ENCODE peak calls at places on chromosomes 1 and 21, in eight cellular contexts. S is cardiac muscle cell; A is fibroblast of lung; Q is CD8-positive, alpha-beta memory T cell; B is heart left ventricle; M is naive thymus-derived CD4-positive, alpha-beta T cell; D is prostate gland; N is left ventricle myocardium inferior. V is an unnamed sample. For H3K4me1, the result is how much of the 10 kb centered on the place peaks cover.

GRCh38 chr1:183635112-183635605 is 424 bp downstream of the ARPC5 start:
- DNase-seq in B (peak), Q (peak), N (peak), D (no peak), S (peak), A (peak), M (no peak), V (peak)

GRCh38 chr1:233500111-233500510 is 113.8 kb upstream of the KCNK1 start:
- DNase-seq in M (no peak), N (no peak), S (no peak), A (no peak), D (no peak), Q (no peak), B (no peak), V (no peak)

GRCh38 chr1:172719694-172720138 is 60.8 kb downstream of the FASLG start:
- DNase-seq in D (no peak), N (no peak), B (no peak), Q (no peak), A (peak), S (peak), M (peak), V (no peak)

GRCh38 chr1:202088216-202088615 is 34.5 kb upstream of the GPR37L1 start:
- DNase-seq in M (no peak), A (no peak), N (no peak), B (no peak), D (no peak), Q (no peak), S (no peak), V (no peak)

GRCh38 chr1:111234258-111234657 is 6.7 kb downstream of the CHI3L2 start:
- DNase-seq in D (no peak), Q (no peak), S (no peak), B (no peak), N (no peak), A (peak), M (no peak), V (no peak)

GRCh38 chr1:27928216-27928954 is 6.4 kb upstream of the SMPDL3B start:
- DNase-seq in S (no peak), D (no peak), N (no peak), M (no peak), B (no peak), A (peak), Q (no peak), V (no peak)

GRCh38 chr1:204480515-204480914 is 14.1 kb downstream of the PIK3C2B start:
- DNase-seq in A (no peak), D (no peak), N (no peak), S (no peak), M (no peak), B (no peak), Q (no peak), V (no peak)

GRCh38 chr1:4657920-4658585 is 3.6 kb downstream of the AJAP1 start:
- DNase-seq in N (no peak), S (no peak), A (no peak), M (no peak), D (no peak), Q (no peak), B (no peak), V (no peak)

GRCh38 chr1:14120895-14121294 is 420.9 kb downstream of the PRDM2 start:
- DNase-seq in S (no peak), B (no peak), A (no peak), M (no peak), Q (no peak), D (no peak), N (no peak), V (no peak)

GRCh38 chr1:243926803-243927245 is 76.8 kb upstream of the AKT3 start:
- DNase-seq in S (no peak), Q (no peak), D (no peak), N (no peak), M (no peak), B (no peak), A (peak), V (no peak)

GRCh38 chr21:44871576-44872265 is 1.8 kb downstream of the PTTG1IP start:
- DNase-seq in M (no peak), B (peak), S (peak), D (peak), A (peak), N (no peak), Q (no peak), V (no peak)

GRCh38 chr1:245086389-245086969 is 68.3 kb upstream of the KIF26B start:
- DNase-seq in D (no peak), N (no peak), B (no peak), Q (no peak), M (no peak), A (peak), S (no peak), V (no peak)

GRCh38 chr1:201104141-201104540 is 8.1 kb downstream of the CACNA1S start:
- DNase-seq in N (no peak), A (no peak), Q (no peak), M (no peak), D (no peak), S (no peak), B (no peak), V (no peak)

GRCh38 chr1:67393240-67393639 is 37.0 kb downstream of the SERBP1 start:
- DNase-seq in S (peak), D (peak), M (no peak), N (peak), B (peak), Q (no peak), A (peak), V (peak)

GRCh38 chr1:230348386-230349022 is 77.6 kb downstream of the PGBD5 start:
- DNase-seq in N (no peak), M (no peak), S (no peak), D (no peak), A (no peak), Q (no peak), B (no peak), V (peak)

GRCh38 chr1:101302831-101303511 is 66.2 kb downstream of the S1PR1 start:
- DNase-seq in Q (no peak), A (peak), S (no peak), N (no peak), D (no peak), M (no peak), B (no peak), V (no peak)

GRCh38 chr1:173253046-173253445 is 45.9 kb upstream of the TNFSF4 start:
- DNase-seq in A (peak), B (no peak), M (no peak), D (no peak), S (no peak), Q (no peak), N (no peak), V (no peak)

GRCh38 chr1:30744060-30744756 is 13.4 kb downstream of the LAPTM5 start:
- DNase-seq in D (no peak), A (no peak), M (no peak), S (no peak), B (no peak), N (no peak), Q (peak), V (no peak)
- H3K4me1 ChIP-seq in D (under half), A (under half), M (half or more), S (under half), B (under half), N (under half), Q (half or more), V (under half)

GRCh38 chr1:927741-928140 is 4.0 kb downstream of the SAMD11 start:
- DNase-seq in N (no peak), D (no peak), B (no peak), A (no peak), S (no peak), M (no peak), Q (no peak), V (no peak)

GRCh38 chr1:924619-925323 is 1.0 kb downstream of the SAMD11 start:
- DNase-seq in N (no peak), M (no peak), D (no peak), S (peak), B (no peak), A (peak), Q (no peak), V (peak)

GRCh38 chr1:927234-927633 is 3.5 kb downstream of the SAMD11 start:
- DNase-seq in N (no peak), D (no peak), Q (no peak), M (no peak), A (no peak), B (no peak), S (no peak), V (no peak)

GRCh38 chr1:923991-924618 is 382 bp downstream of the SAMD11 start:
- DNase-seq in M (no peak), S (peak), B (no peak), Q (no peak), D (no peak), A (no peak), N (no peak), V (no peak)

GRCh38 chr1:925532-926421 is 2.1 kb downstream of the SAMD11 start:
- DNase-seq in M (no peak), S (peak), D (no peak), Q (no peak), B (peak), N (no peak), A (peak), V (no peak)
- H3K4me3 ChIP-seq in M (no peak), S (peak), D (no peak), Q (no peak), B (peak), N (peak), A (no peak), V (no peak)

DNA sequence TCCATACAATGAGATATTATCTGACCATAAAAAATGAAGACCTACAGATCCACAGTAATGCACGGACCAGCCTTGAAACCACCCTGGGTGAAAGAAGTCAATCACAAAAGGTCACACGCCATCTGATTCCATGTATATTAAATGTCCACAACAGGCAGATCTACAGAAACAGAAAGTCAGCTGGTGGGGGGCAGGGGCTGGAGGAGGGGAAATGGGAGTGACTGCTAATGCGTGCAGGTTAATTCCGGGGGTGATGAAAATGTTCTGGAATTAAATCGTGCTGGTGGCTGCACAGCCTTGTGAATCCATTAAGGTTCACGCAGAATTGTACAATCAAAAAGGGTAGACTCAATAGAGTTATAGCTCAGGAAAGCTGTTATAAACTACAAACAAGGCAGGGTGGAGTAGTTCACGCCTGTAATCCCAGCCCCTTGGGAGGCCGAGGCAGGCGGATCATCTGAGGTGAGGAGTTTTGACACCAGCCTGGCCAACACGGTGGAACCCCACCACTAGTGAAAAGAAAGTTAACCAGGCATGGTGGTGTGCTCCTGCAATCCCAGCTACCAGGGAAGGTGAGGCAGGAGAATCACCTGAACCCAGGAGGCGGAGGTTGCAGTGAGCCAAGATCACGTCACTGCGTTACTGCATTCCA is 32.3 kb downstream of the ACOT7 start:
- DNase-seq in S (no peak), A (no peak), N (no peak), B (peak), D (no peak), M (no peak), Q (no peak), V (no peak)
- H3K27ac ChIP-seq in S (no peak), A (no peak), N (no peak), B (no peak), D (no peak), M (no peak), Q (no peak), V (no peak)

GRCh38 chr1:203402609-203403337 is 51.9 kb upstream of the FMOD start:
- DNase-seq in B (no peak), Q (no peak), S (no peak), A (peak), N (no peak), D (no peak), M (no peak), V (peak)

GRCh38 chr1:203405703-203406430 is 54.9 kb upstream of the FMOD start:
- DNase-seq in S (no peak), N (no peak), B (no peak), M (no peak), Q (no peak), D (no peak), A (no peak), V (no peak)

GRCh38 chr1:203404546-203404945 is 53.6 kb upstream of the FMOD start:
- DNase-seq in S (no peak), M (no peak), A (no peak), Q (no peak), N (no peak), D (no peak), B (no peak), V (no peak)

GRCh38 chr1:203401151-203401550 is 50.2 kb upstream of the FMOD start:
- DNase-seq in Q (no peak), B (no peak), A (no peak), N (no peak), M (no peak), D (no peak), S (peak), V (no peak)

DNA sequence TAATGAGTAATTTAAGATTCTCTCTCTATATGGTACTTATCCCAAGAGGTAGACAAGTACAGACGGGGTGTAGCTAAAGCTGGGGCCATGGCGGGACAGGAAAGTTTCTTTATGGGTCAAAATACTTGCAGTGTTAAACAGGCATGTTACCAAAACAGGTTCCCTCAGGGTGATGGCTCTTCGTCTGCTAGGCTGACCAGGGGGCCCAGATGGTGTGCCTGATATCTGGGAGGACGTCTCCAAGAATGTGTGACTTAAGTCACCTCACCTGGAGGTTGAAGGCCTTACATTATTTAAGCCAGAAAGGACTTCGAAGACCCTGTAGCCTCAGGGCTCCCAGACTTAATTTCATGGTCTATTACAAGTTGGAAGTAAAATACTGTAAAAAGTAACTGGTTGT is 52.7 kb upstream of the FMOD start:
- DNase-seq in D (no peak), A (no peak), M (no peak), S (no peak), B (no peak), Q (no peak), N (no peak), V (no peak)
- H3K4me1 ChIP-seq in D (under half), A (under half), M (under half), S (under half), B (under half), Q (under half), N (half or more), V (under half)

DNA sequence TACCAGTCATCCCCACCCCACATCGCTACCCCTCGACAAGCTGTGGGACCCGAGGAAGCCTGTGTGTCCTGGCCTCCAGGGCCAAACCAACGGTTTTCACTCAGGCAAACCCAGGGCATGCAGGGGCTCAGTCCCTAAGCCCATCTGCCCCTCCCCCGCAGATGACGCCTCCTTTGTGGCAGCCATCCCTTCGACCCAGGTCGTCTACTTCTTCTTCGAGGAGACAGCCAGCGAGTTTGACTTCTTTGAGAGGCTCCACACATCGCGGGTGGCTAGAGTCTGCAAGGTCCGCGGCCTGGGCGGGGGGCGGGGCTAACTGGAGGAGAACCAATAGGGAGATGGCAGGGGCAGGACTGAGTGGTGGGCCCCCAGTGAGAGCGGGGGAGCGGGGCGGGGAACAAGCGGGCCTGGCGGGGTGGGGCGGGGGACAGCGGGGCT is 7.4 kb downstream of the SEMA4A start:
- DNase-seq in S (peak), D (peak), N (peak), M (no peak), Q (peak), A (peak), B (peak), V (peak)
- H3K4me3 ChIP-seq in S (peak), D (peak), N (peak), M (peak), Q (peak), A (peak), B (peak), V (no peak)

DNA sequence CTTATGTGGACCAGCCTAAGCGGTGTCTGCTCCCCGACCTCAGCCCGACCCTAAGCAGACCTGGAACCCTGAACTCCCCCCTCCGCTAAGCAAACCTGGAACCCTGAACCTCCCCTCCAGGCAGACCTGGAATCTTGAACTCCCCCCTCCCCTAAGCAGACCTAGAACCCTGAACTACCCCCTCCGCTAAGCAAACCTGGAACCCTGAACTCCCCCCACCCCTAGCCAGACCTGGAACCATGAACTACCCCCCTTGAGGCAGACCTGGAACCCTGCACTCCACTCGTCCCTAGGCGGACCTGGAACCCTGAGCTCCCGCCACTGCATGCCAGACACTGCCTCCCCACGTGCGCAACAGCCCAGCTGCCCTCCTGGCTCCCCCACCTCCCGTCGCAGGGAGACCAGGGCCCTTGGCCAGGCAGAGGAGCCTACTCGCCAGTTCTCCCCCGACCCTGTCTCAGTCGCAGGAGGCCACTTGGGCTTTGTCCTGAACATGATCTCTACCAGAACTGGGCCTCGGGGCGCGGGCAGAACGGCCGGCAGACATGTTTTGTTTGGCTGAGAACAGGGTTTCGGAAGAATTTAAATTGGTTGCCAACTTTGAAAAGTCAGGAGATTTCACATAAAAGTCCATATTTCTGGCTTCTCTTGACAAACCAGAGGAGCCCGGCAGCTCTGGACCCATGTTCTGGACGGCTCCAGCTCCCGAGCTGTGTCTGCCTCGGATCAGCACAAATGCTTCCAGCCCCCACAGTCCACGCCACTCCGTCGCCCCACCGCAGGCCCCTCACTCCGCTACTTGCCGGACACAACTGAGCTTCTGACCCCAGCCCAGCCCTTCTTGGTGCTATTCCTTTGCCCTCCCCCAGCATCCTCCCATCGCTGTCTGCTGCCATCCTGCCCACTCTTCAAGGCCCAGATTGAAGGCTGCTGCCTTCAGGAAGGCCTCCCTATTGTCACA is 9.3 kb upstream of the PLEKHG5 start:
- DNase-seq in B (peak), A (no peak), D (no peak), N (no peak), Q (no peak), S (no peak), M (no peak), V (no peak)
- H3K27ac ChIP-seq in B (no peak), A (no peak), D (no peak), N (peak), Q (no peak), S (no peak), M (no peak), V (peak)

DNA sequence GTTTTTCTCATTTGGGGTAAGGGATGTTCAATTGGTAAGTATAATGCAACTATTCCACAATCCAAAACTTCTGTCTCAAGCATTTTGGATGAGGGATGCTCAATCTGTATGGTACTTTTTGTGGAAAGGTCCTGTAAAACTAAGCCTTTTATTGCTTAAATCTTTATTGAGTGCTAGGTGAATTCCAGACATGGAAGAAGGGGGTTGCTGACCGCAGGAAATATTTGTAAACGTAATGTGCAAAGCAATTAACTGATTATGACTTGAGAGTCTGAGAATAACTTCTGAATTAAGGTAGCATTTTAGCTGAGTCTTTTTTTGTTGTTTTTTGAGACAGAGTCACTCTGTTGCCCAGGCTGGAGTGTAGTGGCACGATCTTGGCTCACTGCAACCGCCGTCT is 3.1 kb downstream of the AKIRIN1 start:
- DNase-seq in B (no peak), A (no peak), Q (no peak), S (no peak), N (no peak), M (no peak), D (no peak), V (no peak)
- H3K4me1 ChIP-seq in B (half or more), A (under half), Q (half or more), S (under half), N (half or more), M (under half), D (under half), V (under half)

GRCh38 chr1:159008744-159009188 is 941 bp upstream of the IFI16 start:
- DNase-seq in S (no peak), B (no peak), A (no peak), N (no peak), Q (peak), M (peak), D (no peak), V (no peak)
- H3K4me3 ChIP-seq in S (no peak), B (peak), A (no peak), N (no peak), Q (peak), M (peak), D (no peak), V (no peak)

V was measured in body of pancreas.